ENCODE peak calls at places on chromosomes 6 and 20, in nine cellular contexts. Y is heart left ventricle; O is psoas muscle; L is lower leg skin; J is H54; D is NK-92 treated with Interleukin-12 subunit alpha and Interleukin-12 subunit beta, amount 100 ng/mL, for 24 hours; B is ovary; I is activated naive CD4-positive, alpha-beta T cell treated with Interleukin-2 at 50 U/mL for 16 hours; Z is lung. Q is an unnamed sample.

GRCh38 chr20:32965581-32966373 is 38.5 kb downstream of the SUN5 start:
- DNase-seq in Y (no peak), O (no peak), L (peak), J (no peak), D (no peak), B (no peak), I (no peak), Z (peak), Q (peak)

GRCh38 chr6:13190391-13190790 is 137.9 kb downstream of the TBC1D7 start:
- DNase-seq in Y (no peak), O (no peak), L (no peak), J (no peak), D (no peak), B (no peak), I (no peak), Z (no peak), Q (no peak)

GRCh38 chr6:45851001-45851400 is 164.7 kb downstream of the CLIC5 start:
- DNase-seq in Y (no peak), O (no peak), L (no peak), J (no peak), D (no peak), B (no peak), I (no peak), Z (no peak), Q (no peak)

GRCh38 chr20:58930496-58930895 is 50.6 kb upstream of the NELFCD start:
- DNase-seq in Y (no peak), O (no peak), L (no peak), J (no peak), D (no peak), B (no peak), I (no peak), Z (no peak), Q (no peak)

GRCh38 chr20:953742-954141 is 37.6 kb upstream of the ANGPT4 start:
- DNase-seq in Y (no peak), O (no peak), L (no peak), J (no peak), D (no peak), B (no peak), I (no peak), Z (no peak), Q (no peak)

GRCh38 chr20:43548273-43548880 is 10.4 kb upstream of the SGK2 start:
- DNase-seq in Y (no peak), O (no peak), L (no peak), J (no peak), D (no peak), B (no peak), I (no peak), Z (no peak), Q (no peak)

GRCh38 chr6:147135211-147135672 is 69.0 kb upstream of the STXBP5 start:
- DNase-seq in Y (no peak), O (peak), L (no peak), J (no peak), D (no peak), B (no peak), I (no peak), Z (no peak), Q (no peak)

GRCh38 chr6:144064402-144064830 is 31.0 kb downstream of the SF3B5 start:
- DNase-seq in Y (peak), O (peak), L (no peak), J (no peak), D (no peak), B (no peak), I (peak), Z (peak), Q (peak)

GRCh38 chr20:37526238-37526838 is 1.3 kb downstream of the BLCAP start:
- DNase-seq in Y (peak), O (no peak), L (peak), J (no peak), D (no peak), B (no peak), I (no peak), Z (no peak), Q (no peak)

GRCh38 chr6:108254436-108255410 is 6.1 kb downstream of the SNX3 start:
- DNase-seq in Y (no peak), O (no peak), L (no peak), J (no peak), D (no peak), B (no peak), I (no peak), Z (no peak), Q (no peak)

GRCh38 chr20:12737900-12738299 is 270.9 kb upstream of the SPTLC3 start:
- DNase-seq in Y (no peak), O (no peak), L (no peak), J (no peak), D (no peak), B (no peak), I (no peak), Z (no peak), Q (no peak)

GRCh38 chr20:33475381-33476160 is 14.3 kb upstream of the CBFA2T2 start:
- DNase-seq in Y (no peak), O (no peak), L (no peak), J (no peak), D (no peak), B (no peak), I (no peak), Z (no peak), Q (no peak)

GRCh38 chr6:40341726-40342125 is 245.4 kb downstream of the LRFN2 start:
- DNase-seq in Y (peak), O (no peak), L (no peak), J (no peak), D (no peak), B (no peak), I (no peak), Z (no peak), Q (no peak)

GRCh38 chr6:118650500-118651281 is 700 bp downstream of the CEP85L start:
- DNase-seq in Y (peak), O (peak), L (peak), J (peak), D (peak), B (peak), I (peak), Z (peak), Q (peak)

GRCh38 chr6:159972506-159973268 is 3.8 kb downstream of the IGF2R start:
- DNase-seq in Y (no peak), O (no peak), L (no peak), J (no peak), D (no peak), B (no peak), I (no peak), Z (no peak), Q (no peak)

GRCh38 chr20:43799150-43799711 is 72.4 kb upstream of the GTSF1L start:
- DNase-seq in Y (no peak), O (no peak), L (no peak), J (no peak), D (peak), B (no peak), I (no peak), Z (no peak), Q (no peak)

GRCh38 chr6:64955435-64955848 is 751.6 kb downstream of the EYS start:
- DNase-seq in Y (no peak), O (no peak), L (no peak), J (no peak), D (no peak), B (no peak), I (no peak), Z (no peak), Q (no peak)

GRCh38 chr6:98958791-98959190 is 11.0 kb upstream of the FBXL4 start:
- DNase-seq in Y (no peak), O (no peak), L (no peak), J (no peak), D (no peak), B (no peak), I (no peak), Z (no peak), Q (no peak)